ENCODE peak calls at places on chromosomes 12 and 14, in nine cellular contexts. W is RWPE1, P is thyroid gland, A is psoas muscle, T is neural crest cell, R is fibroblast of mammary gland, H is Peyer's patch, Y is endothelial cell, B is fibroblast of the aortic adventitia. U is an unnamed sample.

GRCh38 chr12:49201595-49202295 is 12.9 kb upstream of the TUBA1A start:
- DNase-seq in T (no peak), H (no peak), R (peak), Y (no peak), P (no peak), W (no peak), B (peak), A (no peak), U (no peak)

GRCh38 chr14:51157012-51157411 is 62.1 kb upstream of the TRIM9 start:
- DNase-seq in B (peak), R (peak), T (no peak), W (peak), A (no peak), Y (no peak), P (no peak), H (no peak), U (no peak)

GRCh38 chr12:132211326-132211725 is 67.1 kb downstream of the NOC4L start:
- DNase-seq in H (no peak), T (no peak), P (no peak), Y (no peak), B (no peak), W (no peak), A (no peak), R (no peak), U (no peak)

GRCh38 chr12:1947081-1947480 is 28.6 kb upstream of the CACNA2D4 start:
- DNase-seq in W (no peak), T (no peak), R (peak), A (no peak), H (no peak), P (no peak), Y (no peak), B (peak), U (no peak)

GRCh38 chr14:99809376-99809775 is 16.2 kb downstream of the EML1 start:
- DNase-seq in R (peak), P (peak), Y (no peak), H (no peak), W (no peak), B (peak), A (peak), T (no peak), U (no peak)

GRCh38 chr14:28681681-28682080 is 84.9 kb upstream of the FOXG1 start:
- DNase-seq in A (no peak), B (no peak), T (no peak), Y (no peak), W (no peak), R (no peak), H (no peak), P (no peak), U (no peak)

GRCh38 chr12:65556676-65557424 is 267.4 kb upstream of the HMGA2 start:
- DNase-seq in Y (peak), R (peak), A (peak), P (peak), W (peak), H (peak), T (peak), B (peak), U (peak)

GRCh38 chr12:113103756-113104450 is 31.7 kb downstream of the RASAL1 start:
- DNase-seq in H (peak), B (no peak), T (no peak), R (no peak), Y (no peak), W (peak), P (peak), A (no peak), U (no peak)

GRCh38 chr12:113278631-113279030 is 56.3 kb downstream of the SLC8B1 start:
- DNase-seq in Y (no peak), T (no peak), W (no peak), B (no peak), A (no peak), R (no peak), P (no peak), H (no peak), U (no peak)

GRCh38 chr14:51398898-51399297 is 158.9 kb downstream of the TMX1 start:
- DNase-seq in W (peak), B (peak), P (no peak), Y (no peak), H (no peak), A (peak), R (peak), T (no peak), U (peak)

GRCh38 chr12:93181396-93181965 is 196.2 kb upstream of the NUDT4 start:
- DNase-seq in B (peak), R (no peak), T (no peak), Y (no peak), A (no peak), W (no peak), P (no peak), H (no peak), U (no peak)

GRCh38 chr12:38921025-38921677 is 15.8 kb upstream of the CPNE8 start:
- DNase-seq in W (peak), A (no peak), R (peak), B (peak), H (no peak), Y (peak), P (peak), T (peak), U (peak)

GRCh38 chr12:18479266-18479665 is 217.9 kb downstream of the PIK3C2G start:
- DNase-seq in P (no peak), T (no peak), Y (no peak), W (peak), A (no peak), H (no peak), B (no peak), R (no peak), U (peak)

GRCh38 chr12:20120296-20120695 is 248.0 kb upstream of the PDE3A start:
- DNase-seq in B (peak), H (no peak), W (no peak), R (peak), Y (no peak), P (no peak), T (no peak), A (no peak), U (no peak)

GRCh38 chr14:75132374-75133086 is 5.7 kb upstream of the NEK9 start:
- DNase-seq in Y (peak), A (no peak), R (peak), H (peak), P (peak), B (peak), W (peak), T (peak), U (peak)

GRCh38 chr14:85250369-85250768 is 279.6 kb upstream of the FLRT2 start:
- DNase-seq in W (no peak), Y (peak), T (no peak), A (no peak), P (no peak), B (no peak), H (no peak), R (no peak), U (no peak)

GRCh38 chr14:77151918-77152588 is 10.5 kb upstream of the ZDHHC22 start:
- DNase-seq in A (no peak), W (peak), H (no peak), B (peak), R (peak), P (no peak), Y (no peak), T (no peak), U (no peak)

GRCh38 chr12:102976609-102977280 is 19.3 kb downstream of the ASCL1 start:
- DNase-seq in H (no peak), P (no peak), R (no peak), T (no peak), Y (no peak), B (no peak), W (no peak), A (no peak), U (no peak)

GRCh38 chr12:102970780-102971179 is 13.3 kb downstream of the ASCL1 start:
- DNase-seq in Y (no peak), T (no peak), R (no peak), H (no peak), A (no peak), W (no peak), B (no peak), P (no peak), U (no peak)

GRCh38 chr12:102971227-102971626 is 13.8 kb downstream of the ASCL1 start:
- DNase-seq in W (no peak), R (no peak), A (no peak), T (no peak), P (no peak), H (no peak), B (no peak), Y (no peak), U (no peak)

GRCh38 chr12:102978316-102978715 is 20.8 kb downstream of the ASCL1 start:
- DNase-seq in W (no peak), H (no peak), B (no peak), P (no peak), T (no peak), A (no peak), R (no peak), Y (no peak), U (no peak)

DNA sequence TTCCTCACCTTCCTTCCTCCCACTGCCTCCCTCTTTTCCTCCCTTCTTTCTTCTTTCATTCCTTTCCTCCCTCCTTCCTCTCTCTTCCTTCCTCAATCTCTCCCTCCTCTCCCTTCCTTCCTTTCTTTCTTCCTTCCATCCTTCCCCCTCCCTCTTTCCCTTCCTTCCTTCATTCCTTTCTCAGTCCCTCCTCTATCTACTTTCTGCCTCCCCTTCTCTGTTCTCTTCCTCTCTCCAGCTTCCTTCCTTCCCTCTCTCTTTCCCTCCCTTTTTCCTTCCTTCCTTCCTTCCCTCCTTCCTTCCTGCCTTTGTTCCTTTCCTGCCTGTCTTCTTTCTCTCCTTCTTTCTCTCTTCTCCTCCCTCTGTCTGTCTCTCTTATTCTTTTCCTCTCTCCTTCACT is 16.1 kb downstream of the ASCL1 start:
- DNase-seq in R (no peak), B (no peak), P (no peak), T (no peak), W (no peak), H (no peak), Y (no peak), A (no peak), U (no peak)
- TF ChIP-seq CTCF in R (no peak), B (no peak), P (no peak), T (no peak), W (no peak), H (no peak), Y (no peak), A (no peak), U (no peak)

DNA sequence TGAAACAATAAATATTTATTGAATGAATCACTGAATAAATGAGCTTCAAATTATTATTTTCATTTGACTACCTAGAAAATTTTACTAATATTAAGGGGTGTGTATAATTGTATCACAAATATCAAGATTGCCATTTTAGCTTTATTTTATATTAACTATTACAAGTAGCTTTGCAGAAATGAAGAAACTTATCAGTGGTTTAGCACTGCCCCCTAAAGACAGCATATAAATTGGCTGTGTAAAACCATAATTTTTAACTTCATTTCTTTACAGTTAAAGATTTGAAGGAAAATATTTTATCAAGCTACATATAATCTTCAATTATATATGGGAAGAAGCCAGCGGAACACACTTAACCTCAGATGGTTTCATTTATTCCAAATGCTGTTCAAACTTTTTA is 11.4 kb downstream of the GARIN6 start:
- DNase-seq in H (no peak), A (no peak), T (no peak), P (no peak), W (no peak), Y (no peak), R (peak), B (no peak), U (no peak)
- TF ChIP-seq CTCF in H (no peak), A (peak), T (peak), P (no peak), W (peak), Y (peak), R (no peak), B (no peak), U (no peak)

GRCh38 chr14:96565811-96566210 is 63.6 kb downstream of the PAPOLA start:
- DNase-seq in P (no peak), W (no peak), A (no peak), Y (no peak), H (no peak), R (no peak), B (no peak), T (no peak), U (no peak)

GRCh38 chr14:96567289-96567899 is 65.2 kb downstream of the PAPOLA start:
- DNase-seq in P (no peak), R (peak), H (no peak), Y (no peak), A (no peak), W (no peak), T (no peak), B (peak), U (peak)

GRCh38 chr14:96559571-96559970 is 57.4 kb downstream of the PAPOLA start:
- DNase-seq in R (no peak), H (no peak), A (no peak), W (no peak), Y (no peak), B (no peak), P (no peak), T (no peak), U (no peak)

GRCh38 chr14:96568646-96569045 is 66.5 kb downstream of the PAPOLA start:
- DNase-seq in W (no peak), Y (no peak), H (no peak), A (no peak), P (no peak), T (no peak), R (no peak), B (no peak), U (no peak)

DNA sequence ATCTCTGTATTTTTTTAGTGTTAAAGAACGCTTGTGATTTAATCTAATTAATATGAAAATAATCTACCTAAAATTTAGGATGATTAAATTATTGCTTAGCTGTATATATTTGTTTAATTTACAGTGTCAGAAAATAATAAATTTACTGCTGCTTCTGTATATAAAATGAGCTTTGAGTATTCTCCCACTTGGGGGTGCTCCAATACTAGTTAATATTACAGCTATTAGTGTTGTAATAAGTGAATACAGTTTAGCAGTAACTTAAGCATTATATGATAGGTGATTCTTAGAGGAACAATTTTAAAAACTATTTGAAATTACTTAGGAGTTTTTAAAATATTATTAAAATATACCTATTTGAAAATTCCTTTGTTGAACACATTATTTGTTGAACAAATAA is 62.2 kb downstream of the PAPOLA start:
- DNase-seq in B (peak), A (no peak), R (peak), P (no peak), T (no peak), Y (no peak), H (no peak), W (no peak), U (no peak)
- TF ChIP-seq CTCF in B (no peak), A (no peak), R (no peak), P (no peak), T (peak), Y (no peak), H (no peak), W (no peak), U (no peak)

GRCh38 chr12:95858451-95859343 is at the start of gene SNRPF:
- DNase-seq in R (peak), Y (peak), W (peak), H (peak), P (peak), A (peak), T (peak), B (peak), U (peak)
- TF ChIP-seq CTCF in R (peak), Y (no peak), W (peak), H (peak), P (peak), A (no peak), T (peak), B (no peak), U (no peak)

GRCh38 chr12:70785896-70786295 is 134.6 kb downstream of the PTPRR start:
- DNase-seq in B (no peak), W (no peak), H (no peak), P (no peak), A (no peak), R (no peak), Y (no peak), T (no peak), U (no peak)

GRCh38 chr12:70779250-70779649 is 141.3 kb downstream of the PTPRR start:
- DNase-seq in H (no peak), P (no peak), T (no peak), W (no peak), R (no peak), B (no peak), A (no peak), Y (no peak), U (no peak)

GRCh38 chr12:70784042-70784668 is 136.4 kb downstream of the PTPRR start:
- DNase-seq in A (no peak), P (no peak), R (no peak), B (no peak), T (no peak), H (no peak), W (no peak), Y (no peak), U (no peak)

GRCh38 chr12:70787612-70788011 is 132.9 kb downstream of the PTPRR start:
- DNase-seq in A (no peak), W (no peak), Y (no peak), P (no peak), H (no peak), R (no peak), T (no peak), B (no peak), U (no peak)

GRCh38 chr12:70783455-70783854 is 137.1 kb downstream of the PTPRR start:
- DNase-seq in A (no peak), P (no peak), T (no peak), Y (no peak), B (no peak), W (no peak), H (no peak), R (no peak), U (no peak)
- TF ChIP-seq CTCF in A (no peak), P (no peak), T (no peak), Y (no peak), B (no peak), W (no peak), H (no peak), R (no peak), U (no peak)

GRCh38 chr12:85394809-85395208 is 114.8 kb downstream of the ALX1 start:
- DNase-seq in T (no peak), A (no peak), Y (no peak), P (no peak), R (no peak), W (no peak), B (no peak), H (no peak), U (no peak)
- TF ChIP-seq CTCF in T (no peak), A (no peak), Y (no peak), P (no peak), R (no peak), W (no peak), B (no peak), H (no peak), U (no peak)

DNA sequence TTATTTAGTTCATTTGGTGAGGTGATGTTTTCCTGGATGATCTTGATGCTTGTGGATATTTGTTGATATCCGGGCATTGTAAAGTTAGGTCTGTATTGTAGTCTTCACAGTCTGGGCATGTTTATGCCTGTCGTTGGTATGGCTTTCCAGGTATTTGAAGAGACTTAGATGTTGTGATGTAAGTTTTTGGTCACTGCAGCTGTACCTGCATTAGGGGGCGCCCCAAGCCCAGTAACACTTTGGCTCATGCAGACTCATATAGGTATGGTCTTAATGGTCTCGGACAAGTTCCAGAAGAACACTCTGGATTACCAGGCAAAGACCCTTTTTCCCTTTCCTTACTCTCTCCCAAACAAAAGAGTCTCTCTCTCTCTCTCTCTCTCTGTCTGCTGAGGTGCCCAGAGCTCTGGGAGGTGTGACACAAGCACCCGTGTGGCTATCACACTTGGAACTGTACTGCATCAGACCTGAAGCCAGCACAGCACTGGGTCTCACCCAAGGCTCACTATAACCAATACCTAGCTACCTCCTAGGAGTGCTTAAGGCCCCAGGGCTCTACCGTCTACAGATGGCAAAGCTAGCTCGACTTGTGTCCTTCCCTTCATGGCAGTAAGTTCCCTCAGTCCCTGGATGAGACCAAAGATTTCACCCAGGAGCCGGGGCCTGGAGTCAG is 425.8 kb upstream of the ATXN7L3B start:
- DNase-seq in R (peak), H (no peak), W (no peak), Y (peak), B (no peak), T (no peak), P (no peak), A (no peak), U (peak)
- TF ChIP-seq CTCF in R (peak), H (peak), W (no peak), Y (peak), B (no peak), T (peak), P (no peak), A (no peak), U (peak)

GRCh38 chr14:56152221-56152620 is 34.0 kb downstream of the PELI2 start:
- DNase-seq in B (no peak), W (no peak), Y (no peak), H (no peak), P (no peak), T (no peak), R (no peak), A (no peak), U (no peak)
- TF ChIP-seq CTCF in B (no peak), W (no peak), Y (no peak), H (no peak), P (no peak), T (no peak), R (no peak), A (no peak), U (no peak)

GRCh38 chr12:57765003-57765697 is 1.7 kb downstream of the CYP27B1 start:
- DNase-seq in Y (peak), W (peak), R (no peak), A (peak), B (no peak), P (peak), T (no peak), H (peak), U (peak)
- TF ChIP-seq CTCF in Y (no peak), W (peak), R (peak), A (no peak), B (peak), P (no peak), T (peak), H (peak), U (peak)

GRCh38 chr12:52284562-52285171 is 6.7 kb downstream of the KRT81 start:
- DNase-seq in T (no peak), W (no peak), R (no peak), A (no peak), P (no peak), Y (no peak), H (no peak), B (no peak), U (no peak)

GRCh38 chr12:52280319-52280795 is 5.9 kb downstream of the KRT86 start:
- DNase-seq in A (peak), H (no peak), Y (no peak), R (peak), T (no peak), W (peak), P (peak), B (peak), U (peak)

GRCh38 chr12:52285851-52286530 is 5.3 kb downstream of the KRT81 start:
- DNase-seq in P (no peak), B (no peak), R (no peak), W (no peak), A (no peak), Y (no peak), T (no peak), H (no peak), U (no peak)

GRCh38 chr12:52280796-52281560 is 6.5 kb downstream of the KRT86 start:
- DNase-seq in A (peak), R (peak), P (peak), W (peak), B (peak), T (no peak), Y (no peak), H (no peak), U (peak)

GRCh38 chr12:52285172-52285745 is 6.1 kb downstream of the KRT81 start:
- DNase-seq in T (no peak), P (no peak), H (no peak), Y (no peak), B (peak), R (peak), A (no peak), W (peak), U (no peak)
- TF ChIP-seq CTCF in T (no peak), P (no peak), H (no peak), Y (no peak), B (no peak), R (no peak), A (no peak), W (no peak), U (no peak)

U was measured in Calu3.